ENCODE peak calls at places on chromosome 15, in six cellular contexts. P, I, T, C, E and K are unnamed samples.

GRCh38 chr15:31457161-31457560 is 130.5 kb downstream of the KLF13 start:
- DNase-seq in P (no peak), C (no peak), T (no peak), I (no peak), E (no peak), K (no peak)

GRCh38 chr15:100824211-100824610 is 55.4 kb upstream of the ALDH1A3 start:
- DNase-seq in T (no peak), P (no peak), E (no peak), I (peak), C (no peak), K (no peak)

GRCh38 chr15:101530224-101530958 is 40.9 kb upstream of the PCSK6 start:
- DNase-seq in C (no peak), P (no peak), T (no peak), I (no peak), E (no peak), K (no peak)

GRCh38 chr15:80163217-80163616 is 10.4 kb downstream of the FAH start:
- DNase-seq in I (no peak), C (no peak), P (no peak), E (no peak), T (no peak), K (no peak)

GRCh38 chr15:27260523-27260922 is 289.5 kb downstream of the GABRG3 start:
- DNase-seq in P (no peak), C (no peak), T (no peak), E (no peak), I (no peak), K (no peak)

GRCh38 chr15:98906712-98907083 is 100.9 kb downstream of the PGPEP1L start:
- DNase-seq in I (peak), T (no peak), C (no peak), E (peak), P (no peak), K (no peak)

GRCh38 chr15:45199136-45199810 is 11.5 kb upstream of the SHF start:
- DNase-seq in C (no peak), P (peak), I (no peak), E (peak), T (no peak), K (no peak)

GRCh38 chr15:58019503-58020376 is 45.8 kb downstream of the ALDH1A2 start:
- DNase-seq in P (no peak), I (peak), E (no peak), C (no peak), T (no peak), K (no peak)

GRCh38 chr15:52765779-52766178 is 24.4 kb downstream of the ONECUT1 start:
- DNase-seq in T (no peak), E (peak), I (peak), P (no peak), C (no peak), K (no peak)

GRCh38 chr15:62454567-62455172 is 289.6 kb upstream of the C2CD4B start:
- DNase-seq in C (no peak), P (no peak), T (no peak), E (no peak), I (no peak), K (no peak)

GRCh38 chr15:52727825-52728224 is 48.6 kb upstream of the ATOSA start:
- DNase-seq in T (no peak), I (no peak), C (no peak), P (no peak), E (no peak), K (no peak)

GRCh38 chr15:78855746-78856145 is 16.9 kb upstream of the MORF4L1 start:
- DNase-seq in T (no peak), P (no peak), I (peak), C (peak), E (no peak), K (no peak)

GRCh38 chr15:75038948-75039533 is 15.7 kb downstream of the PPCDC start:
- DNase-seq in E (no peak), C (no peak), I (no peak), P (no peak), T (no peak), K (no peak)

GRCh38 chr15:82919231-82919886 is 33.2 kb downstream of the HOMER2 start:
- DNase-seq in P (no peak), C (no peak), E (no peak), I (no peak), T (peak), K (peak)

GRCh38 chr15:69145694-69146492 is 14.5 kb upstream of the GLCE start:
- DNase-seq in C (no peak), E (peak), P (no peak), T (peak), I (peak), K (no peak)

GRCh38 chr15:90529369-90530249 is at the start of gene CRTC3:
- DNase-seq in C (no peak), P (peak), T (peak), E (peak), I (peak), K (no peak)

GRCh38 chr15:101654191-101654590 is 2.0 kb upstream of the TM2D3 start:
- DNase-seq in I (no peak), T (no peak), C (no peak), E (no peak), P (no peak), K (no peak)

GRCh38 chr15:78206326-78207109 is 27.8 kb downstream of the ACSBG1 start:
- DNase-seq in E (no peak), I (peak), C (no peak), P (no peak), T (peak), K (peak)

GRCh38 chr15:53539878-53540277 is 219.6 kb downstream of the WDR72 start:
- DNase-seq in T (no peak), C (no peak), P (no peak), I (no peak), E (no peak), K (no peak)

GRCh38 chr15:89408512-89409183 is 74.0 kb upstream of the POLG start:
- DNase-seq in I (peak), P (no peak), T (no peak), E (no peak), C (no peak), K (no peak)

GRCh38 chr15:68228971-68229385 is 550 bp downstream of the CLN6 start:
- DNase-seq in I (no peak), T (peak), C (no peak), P (no peak), E (no peak), K (no peak)

GRCh38 chr15:38335106-38335505 is 82.5 kb downstream of the SPRED1 start:
- DNase-seq in I (no peak), E (no peak), C (no peak), P (no peak), T (no peak), K (no peak)

GRCh38 chr15:29050870-29051269 is 165.1 kb downstream of the APBA2 start:
- DNase-seq in I (peak), C (no peak), T (no peak), E (peak), P (peak), K (no peak)

GRCh38 chr15:85786778-85787114 is 8.0 kb downstream of the KLHL25 start:
- DNase-seq in I (no peak), P (no peak), E (no peak), C (no peak), T (no peak), K (no peak)

GRCh38 chr15:101123222-101123910 is 128.5 kb downstream of the CHSY1 start:
- DNase-seq in C (no peak), P (no peak), I (peak), E (no peak), T (no peak), K (peak)

GRCh38 chr15:77738441-77739437 is 106.0 kb upstream of the LINGO1 start:
- DNase-seq in E (no peak), T (no peak), I (no peak), P (no peak), C (no peak), K (no peak)

GRCh38 chr15:38242055-38242454 is 10.6 kb upstream of the SPRED1 start:
- DNase-seq in E (no peak), I (no peak), T (no peak), C (no peak), P (no peak), K (no peak)

GRCh38 chr15:52306270-52306669 is 10.7 kb upstream of the MYO5C start:
- DNase-seq in E (no peak), P (no peak), I (peak), T (no peak), C (peak), K (no peak)

GRCh38 chr15:85318048-85318731 is 62.2 kb upstream of the AKAP13 start:
- DNase-seq in C (peak), T (peak), I (peak), P (peak), E (no peak), K (no peak)

GRCh38 chr15:70271422-70272088 is 173.8 kb upstream of the TLE3 start:
- DNase-seq in E (no peak), I (peak), P (no peak), T (peak), C (peak), K (peak)

GRCh38 chr15:74409225-74409624 is 24.5 kb downstream of the SEMA7A start:
- DNase-seq in E (no peak), I (no peak), T (no peak), C (no peak), P (no peak), K (no peak)

GRCh38 chr15:90716317-90716975 is 700 bp upstream of the BLM start:
- DNase-seq in C (no peak), P (no peak), I (peak), T (no peak), E (no peak), K (no peak)

GRCh38 chr15:93485922-93486327 is 396.9 kb upstream of the RGMA start:
- DNase-seq in E (no peak), T (no peak), I (no peak), C (no peak), P (no peak), K (no peak)

GRCh38 chr15:93164409-93164808 is 75.4 kb upstream of the RGMA start:
- DNase-seq in C (no peak), P (no peak), T (no peak), E (no peak), I (no peak), K (no peak)

GRCh38 chr15:81027200-81027599 is 26.5 kb downstream of the TLNRD1 start:
- DNase-seq in T (no peak), P (no peak), E (no peak), I (no peak), C (no peak), K (no peak)

GRCh38 chr15:34239151-34239761 is 14.4 kb downstream of the EMC4 start:
- DNase-seq in E (no peak), I (peak), T (no peak), P (no peak), C (peak), K (peak)

GRCh38 chr15:56802164-56802563 is 68.9 kb upstream of the ZNF280D start:
- DNase-seq in I (no peak), E (no peak), T (no peak), P (no peak), C (no peak), K (no peak)

GRCh38 chr15:56804279-56804678 is 71.0 kb upstream of the ZNF280D start:
- DNase-seq in E (no peak), I (no peak), T (no peak), P (no peak), C (no peak), K (no peak)

GRCh38 chr15:56806147-56806536 is 72.8 kb upstream of the ZNF280D start:
- DNase-seq in T (no peak), E (no peak), P (no peak), C (no peak), I (no peak), K (no peak)

GRCh38 chr15:56805466-56806146 is 72.3 kb upstream of the ZNF280D start:
- DNase-seq in P (no peak), E (no peak), T (peak), I (peak), C (peak), K (peak)

DNA sequence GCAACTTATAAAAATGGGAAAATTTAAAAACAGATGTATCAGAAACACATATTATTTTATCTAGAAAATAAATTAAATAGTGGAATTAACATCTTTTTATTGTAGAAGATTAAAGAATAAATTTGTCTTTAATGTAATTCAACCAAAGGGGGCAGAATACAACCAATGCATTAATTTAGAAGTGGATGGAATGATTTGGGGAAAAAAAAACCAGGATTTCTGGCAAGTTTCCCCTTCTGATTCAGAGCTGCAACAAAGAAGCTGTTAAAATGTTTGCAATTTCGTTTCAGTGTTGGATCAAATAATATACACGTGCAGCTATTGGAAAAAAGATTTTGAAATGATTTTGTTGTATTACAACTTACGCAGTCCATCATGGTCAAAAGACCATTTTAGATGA is 71.6 kb upstream of the ZNF280D start:
- DNase-seq in C (no peak), E (no peak), T (no peak), I (peak), P (no peak), K (no peak)
- TF ChIP-seq CTCF in C (peak), E (no peak), T (no peak), I (no peak), P (no peak), K (no peak)

GRCh38 chr15:60000824-60001641 is 3.1 kb upstream of the FOXB1 start:
- DNase-seq in E (no peak), T (no peak), C (no peak), P (no peak), I (no peak), K (no peak)

GRCh38 chr15:60003243-60004018 is 680 bp upstream of the FOXB1 start:
- DNase-seq in C (no peak), T (no peak), P (no peak), I (no peak), E (no peak), K (no peak)

GRCh38 chr15:60000113-60000823 is 3.8 kb upstream of the FOXB1 start:
- DNase-seq in P (no peak), T (no peak), I (no peak), E (no peak), C (no peak), K (no peak)

GRCh38 chr15:60002528-60003218 is 1.4 kb upstream of the FOXB1 start:
- DNase-seq in E (no peak), I (no peak), C (no peak), P (no peak), T (no peak), K (no peak)

GRCh38 chr15:60001642-60002527 is 2.2 kb upstream of the FOXB1 start:
- DNase-seq in E (no peak), I (no peak), T (no peak), P (no peak), C (no peak), K (no peak)
- H3K4me3 ChIP-seq in E (no peak), I (no peak), T (no peak), P (no peak), C (no peak), K (no peak)

DNA sequence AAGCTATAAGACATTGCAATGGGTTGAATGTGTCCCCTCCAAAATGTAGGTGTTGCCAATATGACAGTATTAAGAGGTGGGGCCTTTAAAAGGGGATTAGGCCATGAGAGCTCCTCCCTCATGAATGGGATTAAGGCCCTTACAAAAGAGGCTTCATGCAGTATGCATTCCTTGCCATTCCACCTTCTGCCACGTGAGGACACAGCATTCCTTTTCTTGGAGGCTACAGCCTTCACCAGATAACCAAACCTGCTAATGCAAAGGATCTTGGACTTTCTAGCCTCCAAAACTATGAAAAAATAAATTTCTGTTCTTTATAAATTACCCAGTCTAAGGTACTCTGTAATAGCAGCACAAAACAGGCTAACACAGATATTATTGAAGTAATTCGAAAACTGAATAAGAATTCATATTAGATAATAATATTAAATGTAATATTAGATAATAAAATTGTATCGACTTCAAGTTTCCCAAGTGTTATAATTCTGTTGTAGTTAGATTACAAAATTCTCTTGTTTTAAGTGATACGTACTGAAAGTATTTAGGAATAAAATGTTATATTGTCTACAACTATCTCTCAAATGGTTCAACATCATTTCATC is 29.4 kb upstream of the ATP8B4 start:
- DNase-seq in C (peak), I (peak), E (peak), P (no peak), T (peak), K (peak)
- TF ChIP-seq CTCF in C (peak), I (peak), E (peak), P (no peak), T (peak), K (peak)

DNA sequence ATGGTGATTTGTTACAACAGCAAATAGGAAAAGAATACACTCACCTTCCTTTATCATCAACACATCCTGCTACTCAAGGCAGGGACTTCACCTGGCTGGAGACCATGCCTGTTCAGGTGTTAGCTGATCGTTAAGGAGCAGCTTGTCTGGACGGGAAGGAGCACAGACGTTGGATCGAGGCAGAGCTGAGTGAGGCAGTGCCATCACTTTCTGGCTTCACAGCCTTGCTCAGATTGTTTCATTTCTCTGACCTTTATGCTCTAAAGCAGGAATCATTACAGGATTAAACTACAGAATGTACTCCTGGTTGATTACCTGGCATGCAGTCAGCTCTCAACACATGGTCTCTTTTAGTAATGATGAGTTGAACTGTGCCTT is 119.0 kb upstream of the NR2E3 start:
- DNase-seq in C (no peak), I (no peak), E (no peak), P (no peak), T (no peak), K (peak)
- H3K4me3 ChIP-seq in C (peak), I (no peak), E (no peak), P (no peak), T (no peak), K (no peak)

GRCh38 chr15:66039117-66039860 is 170.0 kb downstream of the RAB11A start:
- DNase-seq in I (no peak), C (no peak), T (no peak), P (no peak), E (peak), K (no peak)
- TF ChIP-seq CTCF in I (no peak), C (no peak), T (no peak), P (no peak), E (no peak), K (no peak)

DNA sequence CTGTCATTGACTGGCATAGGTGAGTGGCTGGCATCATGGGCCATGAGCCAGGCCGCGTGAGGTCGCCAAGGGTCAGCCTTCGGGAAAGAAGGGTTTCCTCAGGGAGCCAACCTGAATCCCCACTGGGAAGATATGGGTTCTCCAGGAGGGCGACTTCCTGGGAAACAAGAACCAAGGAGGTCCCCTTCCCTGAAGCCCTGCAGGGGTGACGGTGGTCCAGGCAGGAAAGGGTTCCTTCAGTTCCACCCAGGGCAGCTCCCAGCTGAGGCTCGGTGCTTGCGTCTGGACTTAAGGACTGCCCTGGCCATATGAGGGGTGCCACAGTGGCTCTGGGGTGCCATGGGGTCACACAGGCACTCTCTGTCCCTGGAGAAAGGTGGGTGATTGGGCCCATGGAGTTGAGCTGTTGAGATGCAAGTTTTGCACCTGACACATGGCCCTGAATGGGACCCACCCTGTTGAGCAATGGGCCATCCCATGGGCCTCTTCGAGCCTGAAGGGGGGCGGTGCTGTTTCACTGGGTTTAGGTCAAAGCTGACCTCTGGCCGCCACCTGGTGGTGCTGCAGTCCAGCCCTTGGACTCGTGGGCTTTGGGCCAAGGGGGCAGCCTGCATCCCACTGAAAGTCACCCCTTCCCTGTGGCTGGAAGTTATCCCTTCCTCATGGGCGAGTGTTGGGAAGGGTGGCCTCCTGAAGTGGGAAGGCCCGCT is 228.1 kb downstream of the SNRPN start:
- DNase-seq in E (no peak), I (no peak), P (peak), C (no peak), T (no peak), K (no peak)
- H3K4me3 ChIP-seq in E (no peak), I (no peak), P (no peak), C (no peak), T (no peak), K (no peak)